ENCODE peak calls at places on chromosomes 13 and 19, in nine cellular contexts. B, L, A, G, E, O, R, Z and X are unnamed samples.

GRCh38 chr19:16920816-16921529 is 32.2 kb downstream of the F2RL3 start:
- DNase-seq in B (no peak), L (no peak), A (no peak), G (peak; percentile 92), E (no peak), O (no peak), R (no peak), Z (peak; percentile 60), X (no peak)

GRCh38 chr19:35281303-35281702 is 1.0 kb upstream of the HAMP start:
- DNase-seq in B (no peak), L (no peak), A (no peak), G (no peak), E (no peak), O (no peak), R (no peak), Z (no peak), X (no peak)

GRCh38 chr19:10760268-10760944 is 42.5 kb downstream of the DNM2 start:
- DNase-seq in B (no peak), L (no peak), A (peak; percentile 66), G (no peak), E (no peak), O (no peak), R (no peak), Z (no peak), X (no peak)

GRCh38 chr19:42316223-42317211 is 3.4 kb downstream of the TMEM145 start:
- DNase-seq in B (no peak), L (no peak), A (peak; percentile 55), G (no peak), E (no peak), O (no peak), R (no peak), Z (peak; percentile 21), X (no peak)

GRCh38 chr13:68988176-68988575 is 1119.5 kb upstream of the ATXN8OS start:
- DNase-seq in B (no peak), L (no peak), A (no peak), G (no peak), E (no peak), O (no peak), R (no peak), Z (no peak), X (no peak)

GRCh38 chr13:27450921-27451461 is 627 bp upstream of the MTIF3 start:
- DNase-seq in B (no peak), L (peak; percentile 42), A (peak; percentile 28), G (peak; percentile 12), E (no peak), O (peak; percentile 58), R (peak; percentile 57), Z (peak; percentile 51), X (no peak)

GRCh38 chr19:14871619-14872230 is 14.2 kb downstream of the OR7A17 start:
- DNase-seq in B (no peak), L (no peak), A (peak; percentile 39), G (no peak), E (no peak), O (no peak), R (no peak), Z (peak; percentile 38), X (no peak)

GRCh38 chr19:9362905-9363304 is at the start of gene ZNF177:
- DNase-seq in B (no peak), L (peak; percentile 8), A (no peak), G (peak; percentile 5), E (no peak), O (no peak), R (no peak), Z (peak; percentile 22), X (no peak)

GRCh38 chr13:109816112-109816978 is 30.0 kb upstream of the IRS2 start:
- DNase-seq in B (no peak), L (no peak), A (no peak), G (no peak), E (no peak), O (no peak), R (no peak), Z (no peak), X (no peak)

GRCh38 chr13:26967119-26968038 is 204.2 kb downstream of the USP12 start:
- DNase-seq in B (no peak), L (peak; percentile 67), A (no peak), G (no peak), E (no peak), O (no peak), R (no peak), Z (peak; percentile 59), X (no peak)

GRCh38 chr19:33292595-33293254 is 9.6 kb downstream of the CEBPA start:
- DNase-seq in B (no peak), L (no peak), A (no peak), G (no peak), E (no peak), O (no peak), R (peak; percentile 81), Z (no peak), X (no peak)

GRCh38 chr19:46025825-46026224 is 3.0 kb upstream of the PGLYRP1 start:
- DNase-seq in B (no peak), L (no peak), A (no peak), G (no peak), E (no peak), O (no peak), R (no peak), Z (no peak), X (no peak)

GRCh38 chr19:49315111-49315510 is 9.9 kb downstream of the SLC6A16 start:
- DNase-seq in B (no peak), L (no peak), A (no peak), G (no peak), E (no peak), O (peak; percentile 44), R (no peak), Z (no peak), X (no peak)

GRCh38 chr19:41156207-41156606 is 36.8 kb upstream of the CYP2S1 start:
- DNase-seq in B (no peak), L (no peak), A (no peak), G (no peak), E (no peak), O (no peak), R (no peak), Z (no peak), X (no peak)

GRCh38 chr13:100722517-100722916 is 47.9 kb upstream of the TMTC4 start:
- DNase-seq in B (no peak), L (no peak), A (no peak), G (no peak), E (no peak), O (peak; percentile 6), R (no peak), Z (no peak), X (no peak)

GRCh38 chr19:55939206-55939605 is 7.1 kb upstream of the NLRP13 start:
- DNase-seq in B (no peak), L (no peak), A (no peak), G (no peak), E (no peak), O (no peak), R (no peak), Z (no peak), X (no peak)

GRCh38 chr13:66803759-66804456 is 426.2 kb downstream of the PCDH9 start:
- DNase-seq in B (no peak), L (no peak), A (no peak), G (no peak), E (no peak), O (no peak), R (no peak), Z (no peak), X (no peak)

GRCh38 chr19:5826531-5827341 is 12.8 kb downstream of the FUT6 start:
- DNase-seq in B (no peak), L (peak; percentile 70), A (peak; percentile 94), G (no peak), E (no peak), O (peak; percentile 82), R (peak; percentile 90), Z (peak; percentile 31), X (no peak)

GRCh38 chr19:10936661-10937084 is 8.1 kb downstream of the TIMM29 start:
- DNase-seq in B (no peak), L (no peak), A (peak; percentile 88), G (peak; percentile 56), E (no peak), O (peak; percentile 96), R (peak; percentile 61), Z (peak; percentile 85), X (no peak)

GRCh38 chr13:66635526-66635925 is 594.6 kb downstream of the PCDH9 start:
- DNase-seq in B (no peak), L (no peak), A (no peak), G (peak; percentile 54), E (no peak), O (no peak), R (no peak), Z (peak; percentile 75), X (no peak)

GRCh38 chr13:24081388-24081787 is 79.1 kb upstream of the SPATA13 start:
- DNase-seq in B (no peak), L (no peak), A (no peak), G (peak; percentile 13), E (no peak), O (no peak), R (no peak), Z (peak; percentile 75), X (no peak)

GRCh38 chr13:33711441-33711840 is 106.5 kb upstream of the RFC3 start:
- DNase-seq in B (no peak), L (no peak), A (no peak), G (no peak), E (no peak), O (no peak), R (no peak), Z (no peak), X (no peak)

GRCh38 chr13:33707449-33707848 is 110.5 kb upstream of the RFC3 start:
- DNase-seq in B (no peak), L (no peak), A (no peak), G (no peak), E (no peak), O (no peak), R (no peak), Z (no peak), X (no peak)

GRCh38 chr13:33710924-33711323 is 107.0 kb upstream of the RFC3 start:
- DNase-seq in B (no peak), L (no peak), A (peak; percentile 45), G (no peak), E (no peak), O (peak; percentile 4), R (no peak), Z (no peak), X (no peak)
- TF ChIP-seq CTCF in B (no peak), L (no peak), A (peak; percentile 55), G (no peak), E (no peak), O (no peak), R (no peak), Z (no peak), X (no peak)

GRCh38 chr19:38223119-38223523 is 901 bp downstream of the DPF1 start:
- DNase-seq in B (no peak), L (no peak), A (no peak), G (no peak), E (no peak), O (no peak), R (no peak), Z (no peak), X (no peak)
- TF ChIP-seq CTCF in B (no peak), L (no peak), A (no peak), G (no peak), E (no peak), O (no peak), R (no peak), Z (no peak), X (no peak)

GRCh38 chr13:45473627-45474026 is 8.9 kb downstream of the COG3 start:
- DNase-seq in B (no peak), L (no peak), A (peak; percentile 28), G (peak; percentile 7), E (no peak), O (peak; percentile 24), R (no peak), Z (no peak), X (no peak)
- TF ChIP-seq CTCF in B (peak; percentile 53), L (no peak), A (peak; percentile 56), G (peak; percentile 45), E (no peak), O (peak; percentile 37), R (peak; percentile 35), Z (peak; percentile 7), X (no peak)

GRCh38 chr13:79405831-79406596 is at the start of gene RBM26:
- DNase-seq in B (peak; percentile 82), L (peak; percentile 94), A (peak; percentile 95), G (peak; percentile 86), E (peak; percentile 78), O (peak; percentile 95), R (peak; percentile 95), Z (peak; percentile 96), X (peak; percentile 88)
- TF ChIP-seq CTCF in B (peak; percentile 0), L (peak; percentile 18), A (peak; percentile 27), G (peak; percentile 35), E (no peak), O (peak; percentile 5), R (no peak), Z (peak; percentile 25), X (no peak)